ENCODE peak calls at places on chromosomes 3 and 15, in four cellular contexts. H is left lung, E is Daoy, Y is SK-N-SH. X is an unnamed sample.

GRCh38 chr3:64359735-64360134 is 134.5 kb upstream of the PRICKLE2 start:
- DNase-seq in Y (no peak), E (no peak), H (no peak), X (no peak)

GRCh38 chr3:44576661-44577060 is 8.1 kb upstream of the ZNF660 start:
- DNase-seq in H (no peak), Y (no peak), E (no peak), X (no peak)

GRCh38 chr15:77599899-77600298 is 32.8 kb downstream of the LINGO1 start:
- DNase-seq in Y (peak; percentile 68), H (no peak), E (peak; percentile 63), X (no peak)

GRCh38 chr15:39730552-39730951 is 52.1 kb downstream of the FSIP1 start:
- DNase-seq in H (no peak), E (no peak), Y (no peak), X (no peak)

GRCh38 chr3:191762323-191762960 is 301.5 kb downstream of the PYDC2 start:
- DNase-seq in E (peak; percentile 67), Y (no peak), H (no peak), X (no peak)

GRCh38 chr15:72375501-72375845 is 341 bp downstream of the HEXA start:
- DNase-seq in E (no peak), Y (no peak), H (peak; percentile 89), X (no peak)

GRCh38 chr3:16199769-16200168 is 25.3 kb downstream of the GALNT15 start:
- DNase-seq in E (no peak), Y (no peak), H (no peak), X (no peak)

GRCh38 chr15:39327005-39327725 is 253.7 kb upstream of the THBS1 start:
- DNase-seq in H (no peak), E (no peak), Y (no peak), X (no peak)

GRCh38 chr3:72907131-72907697 is 19.4 kb downstream of the GXYLT2 start:
- DNase-seq in H (no peak), E (no peak), Y (no peak), X (no peak)

GRCh38 chr15:60392601-60392985 is 5.2 kb downstream of the ANXA2 start:
- DNase-seq in Y (no peak), E (peak; percentile 83), H (no peak), X (no peak)

GRCh38 chr15:73002509-73002908 is 49.8 kb upstream of the NEO1 start:
- DNase-seq in H (no peak), Y (no peak), E (peak; percentile 29), X (no peak)

GRCh38 chr3:4821331-4821730 is 157.9 kb upstream of the BHLHE40 start:
- DNase-seq in E (no peak), H (no peak), Y (no peak), X (no peak)

GRCh38 chr15:40029979-40030893 is 8.7 kb downstream of the SRP14 start:
- DNase-seq in H (no peak), Y (no peak), E (no peak), X (peak; percentile 54)

GRCh38 chr15:29812384-29812694 is 9.9 kb downstream of the TJP1 start:
- DNase-seq in E (peak; percentile 11), Y (no peak), H (no peak), X (no peak)

GRCh38 chr15:71806452-71806931 is 3.9 kb upstream of the NR2E3 start:
- DNase-seq in E (peak; percentile 66), H (no peak), Y (peak; percentile 73), X (peak; percentile 72)

GRCh38 chr3:194293546-194294198 is 57.5 kb downstream of the CPN2 start:
- DNase-seq in Y (no peak), H (no peak), E (no peak), X (no peak)

GRCh38 chr3:193945126-193945525 is 190.8 kb upstream of the HES1 start:
- DNase-seq in E (peak; percentile 42), Y (no peak), H (no peak), X (no peak)

GRCh38 chr3:189277711-189278110 is 105.9 kb downstream of the TPRG1 start:
- DNase-seq in Y (no peak), E (peak; percentile 58), H (no peak), X (no peak)

GRCh38 chr3:13012228-13012691 is 61.0 kb downstream of the IQSEC1 start:
- DNase-seq in H (peak; percentile 92), E (peak; percentile 61), Y (no peak), X (no peak)

GRCh38 chr3:175093738-175094137 is 234.6 kb downstream of the NAALADL2 start:
- DNase-seq in Y (no peak), E (no peak), H (no peak), X (no peak)

X was measured in D341Med.